ENCODE peak calls at places on chromosome 1, in five cellular contexts. One of them, this sample, is unnamed.
A peak's percentile ranks its signal among the peaks of the same experiment; 100 is the strongest.

GRCh38 chr1:171898956-171899355 is 57.7 kb downstream of the DNM3 start:
- DNase-seq in ovary: no peak
- DNase-seq in IMR-90: no peak
- DNase-seq in right lobe of liver: no peak
- DNase-seq in testis: peak; percentile 20
- DNase-seq in this sample: no peak

GRCh38 chr1:112409416-112409815 is 13.4 kb downstream of the CTTNBP2NL start:
- DNase-seq in IMR-90: no peak
- DNase-seq in right lobe of liver: no peak
- DNase-seq in testis: no peak
- DNase-seq in ovary: no peak
- DNase-seq in this sample: peak; percentile 59

GRCh38 chr1:225944951-225945350 is 3.9 kb upstream of the LEFTY2 start:
- DNase-seq in testis: no peak
- DNase-seq in IMR-90: no peak
- DNase-seq in ovary: no peak
- DNase-seq in right lobe of liver: no peak
- DNase-seq in this sample: no peak

GRCh38 chr1:198556969-198557368 is 16.5 kb upstream of the ATP6V1G3 start:
- DNase-seq in testis: peak; percentile 25
- DNase-seq in IMR-90: no peak
- DNase-seq in right lobe of liver: peak; percentile 58
- DNase-seq in ovary: no peak
- DNase-seq in this sample: peak; percentile 46

GRCh38 chr1:182141040-182141439 is 79.5 kb upstream of the ZNF648 start:
- DNase-seq in right lobe of liver: no peak
- DNase-seq in IMR-90: no peak
- DNase-seq in testis: no peak
- DNase-seq in ovary: no peak
- DNase-seq in this sample: no peak

GRCh38 chr1:2290595-2291510 is 62.7 kb downstream of the SKI start:
- DNase-seq in right lobe of liver: peak; percentile 78
- DNase-seq in testis: peak; percentile 82
- DNase-seq in IMR-90: peak; percentile 98
- DNase-seq in ovary: peak; percentile 74
- DNase-seq in this sample: peak; percentile 82

GRCh38 chr1:112882271-112882744 is 73.7 kb downstream of the SLC16A1 start:
- DNase-seq in IMR-90: no peak
- DNase-seq in right lobe of liver: no peak
- DNase-seq in ovary: no peak
- DNase-seq in testis: no peak
- DNase-seq in this sample: no peak

GRCh38 chr1:206702803-206703202 is 18.1 kb downstream of the MAPKAPK2 start:
- DNase-seq in IMR-90: no peak
- DNase-seq in ovary: no peak
- DNase-seq in right lobe of liver: no peak
- DNase-seq in testis: no peak
- DNase-seq in this sample: no peak

GRCh38 chr1:208449951-208450350 is 205.8 kb upstream of the PLXNA2 start:
- DNase-seq in right lobe of liver: no peak
- DNase-seq in testis: peak; percentile 68
- DNase-seq in IMR-90: no peak
- DNase-seq in ovary: no peak
- DNase-seq in this sample: no peak

GRCh38 chr1:200438911-200439310 is 29.1 kb upstream of the ZNF281 start:
- DNase-seq in right lobe of liver: no peak
- DNase-seq in testis: no peak
- DNase-seq in ovary: no peak
- DNase-seq in IMR-90: peak; percentile 84
- DNase-seq in this sample: no peak
- H3K27ac ChIP-seq in right lobe of liver: no peak overlapping the region
- H3K27ac ChIP-seq in testis: no peak overlapping the region
- H3K27ac ChIP-seq in ovary: no peak overlapping the region
- H3K27ac ChIP-seq in IMR-90: no peak overlapping the region
- H3K27ac ChIP-seq in this sample: no peak overlapping the region

GRCh38 chr1:22753396-22754083 is 42.9 kb downstream of the EPHB2 start:
- DNase-seq in ovary: no peak
- DNase-seq in testis: peak; percentile 51
- DNase-seq in right lobe of liver: no peak
- DNase-seq in IMR-90: peak; percentile 82
- DNase-seq in this sample: no peak
- TF ChIP-seq POLR2A in ovary: no peak
- TF ChIP-seq POLR2A in testis: no peak
- TF ChIP-seq POLR2A in right lobe of liver: no peak
- TF ChIP-seq POLR2A in IMR-90: no peak
- TF ChIP-seq POLR2A in this sample: no peak

DNA sequence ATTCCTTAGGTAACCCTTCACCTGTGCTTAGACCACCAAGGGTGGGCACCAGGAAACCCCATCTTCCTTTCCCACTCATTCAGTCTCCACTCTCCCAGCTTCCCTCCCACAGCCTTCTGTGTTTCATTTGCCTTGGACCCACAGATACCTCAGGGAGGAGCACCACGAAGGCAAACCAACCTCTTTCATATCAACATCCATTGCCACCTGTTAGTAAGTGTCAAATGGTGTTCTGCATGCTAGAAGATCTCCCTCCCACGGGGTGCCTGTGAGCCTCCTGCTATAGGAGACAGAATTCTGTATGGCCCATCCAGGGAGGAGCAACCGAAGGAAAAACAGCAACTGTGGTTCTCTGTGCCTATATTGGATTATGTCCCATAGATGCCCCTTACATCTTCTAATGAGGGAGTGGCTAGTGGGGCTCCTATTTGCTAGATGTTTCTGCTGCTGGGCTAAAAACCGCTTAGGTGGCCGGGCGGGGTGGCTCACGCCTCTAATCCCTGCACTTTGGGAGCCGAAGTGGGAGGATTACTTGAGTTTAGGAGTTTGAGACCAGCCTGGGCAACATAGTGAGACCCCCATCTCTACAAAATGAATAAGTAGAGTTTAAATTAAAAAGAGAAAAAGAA is 25.6 kb upstream of the SCCPDH start:
- DNase-seq in IMR-90: no peak
- DNase-seq in right lobe of liver: no peak
- DNase-seq in ovary: no peak
- DNase-seq in testis: no peak
- DNase-seq in this sample: no peak
- H3K9me3 ChIP-seq in IMR-90: peaks cover 3% of the 10 kb centered on the region
- H3K9me3 ChIP-seq in right lobe of liver: no peaks in the 10 kb centered on the region
- H3K9me3 ChIP-seq in ovary: no peaks in the 10 kb centered on the region
- H3K9me3 ChIP-seq in testis: no peaks in the 10 kb centered on the region
- H3K9me3 ChIP-seq in this sample: no peaks in the 10 kb centered on the region

DNA sequence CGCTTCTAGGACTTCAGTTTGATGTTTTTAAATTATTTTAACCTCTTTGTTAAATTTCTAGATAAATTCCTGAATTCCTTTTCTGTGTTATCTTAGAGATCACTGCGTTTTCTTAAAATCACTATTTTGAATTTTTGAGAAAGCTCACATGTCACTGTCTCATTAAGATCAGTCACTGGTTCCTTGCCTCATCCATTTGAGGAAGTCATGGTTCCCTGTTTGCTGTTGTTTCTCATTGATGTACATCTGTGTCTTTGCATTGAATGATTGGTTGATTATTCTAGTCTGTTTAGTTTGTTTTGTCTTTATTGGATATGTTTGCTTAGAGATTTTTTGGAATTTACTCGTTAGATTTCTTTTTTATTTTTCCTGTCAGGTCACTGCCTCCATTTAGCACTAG is 50.1 kb downstream of the CRP start:
- DNase-seq in testis: no peak
- DNase-seq in ovary: no peak
- DNase-seq in IMR-90: no peak
- DNase-seq in right lobe of liver: no peak
- DNase-seq in this sample: no peak
- H3K27ac ChIP-seq in testis: no peak overlapping the region
- H3K27ac ChIP-seq in ovary: no peak overlapping the region
- H3K27ac ChIP-seq in IMR-90: no peak overlapping the region
- H3K27ac ChIP-seq in right lobe of liver: no peak overlapping the region
- H3K27ac ChIP-seq in this sample: no peak overlapping the region

This sample was measured in transverse colon.